ENCODE peak calls at places on chromosomes 6 and 20, in four cellular contexts. I is CD8-positive, alpha-beta T cell; W is mesendoderm; Q is adrenal gland. O is an unnamed sample. For H3K27me3, the result is how much of the 10 kb centered on the place peaks cover.

GRCh38 chr6:163338671-163339405 is 75.7 kb upstream of the QKI start:
- DNase-seq in W (no peak), I (no peak), Q (no peak), O (no peak)

GRCh38 chr6:45433533-45434400 is 56.0 kb upstream of the SUPT3H start:
- DNase-seq in Q (no peak), W (no peak), I (no peak), O (no peak)

GRCh38 chr20:3606021-3606420 is 57.2 kb downstream of the GFRA4 start:
- DNase-seq in Q (no peak), I (no peak), W (no peak), O (no peak)

GRCh38 chr20:13492001-13492480 is 146.7 kb downstream of the TASP1 start:
- DNase-seq in Q (no peak), I (no peak), W (peak), O (peak)

GRCh38 chr6:130359736-130360135 is 6.1 kb upstream of the TMEM200A start:
- DNase-seq in Q (no peak), I (no peak), W (no peak), O (no peak)

GRCh38 chr20:24676353-24676977 is 207.0 kb downstream of the SYNDIG1 start:
- DNase-seq in Q (no peak), W (no peak), I (no peak), O (no peak)

GRCh38 chr6:39440039-39440426 is 117.5 kb upstream of the KCNK16 start:
- DNase-seq in I (no peak), Q (no peak), W (no peak), O (no peak)

GRCh38 chr6:10237284-10238043 is 177.4 kb downstream of the TFAP2A start:
- DNase-seq in Q (no peak), I (no peak), W (no peak), O (no peak)

GRCh38 chr6:26158581-26159416 is 71.6 kb downstream of the HFE start:
- DNase-seq in Q (peak), W (peak), I (peak), O (no peak)

GRCh38 chr6:24752503-24752902 is 22.2 kb upstream of the GMNN start:
- DNase-seq in Q (no peak), I (no peak), W (no peak), O (no peak)

GRCh38 chr20:51388756-51389542 is 153.6 kb downstream of the NFATC2 start:
- DNase-seq in I (no peak), Q (no peak), W (no peak), O (no peak)

GRCh38 chr6:4319992-4320683 is 184.8 kb upstream of the ECI2 start:
- DNase-seq in Q (no peak), I (no peak), W (peak), O (no peak)

GRCh38 chr20:44083220-44083933 is 103.6 kb downstream of the JPH2 start:
- DNase-seq in W (no peak), I (no peak), Q (no peak), O (no peak)

GRCh38 chr6:141152951-141153350 is 979.8 kb upstream of the GJE1 start:
- DNase-seq in W (no peak), Q (no peak), I (no peak), O (no peak)

GRCh38 chr6:107611060-107611824 is 121.3 kb downstream of the SOBP start:
- DNase-seq in W (no peak), Q (no peak), I (no peak), O (no peak)

GRCh38 chr6:5998741-5999687 is 7.7 kb downstream of the NRN1 start:
- DNase-seq in Q (no peak), W (peak), I (no peak), O (no peak)

GRCh38 chr20:43379239-43379917 is 78.3 kb upstream of the SRSF6 start:
- DNase-seq in I (no peak), W (no peak), Q (no peak), O (no peak)

GRCh38 chr6:124512431-124512830 is 449.8 kb upstream of the RNF217 start:
- DNase-seq in W (no peak), I (no peak), Q (no peak), O (no peak)

GRCh38 chr6:159968295-159969203 is at the start of gene IGF2R:
- DNase-seq in Q (peak), I (peak), W (peak), O (no peak)

GRCh38 chr20:47544240-47544639 is 42.6 kb downstream of the NCOA3 start:
- DNase-seq in I (no peak), W (no peak), Q (no peak), O (no peak)

GRCh38 chr6:26305097-26305841 is 59.7 kb upstream of the BTN3A2 start:
- DNase-seq in Q (peak), I (peak), W (peak), O (no peak)

GRCh38 chr20:16367948-16368560 is 205.2 kb downstream of the KIF16B start:
- DNase-seq in I (no peak), W (no peak), Q (no peak), O (no peak)

GRCh38 chr20:35093245-35093884 is 758 bp upstream of the TRPC4AP start:
- DNase-seq in W (no peak), Q (no peak), I (no peak), O (no peak)

GRCh38 chr20:13865825-13866351 is 81.1 kb downstream of the NDUFAF5 start:
- DNase-seq in I (no peak), W (peak), Q (peak), O (no peak)

GRCh38 chr6:41636803-41637178 is 1.5 kb upstream of the MDFI start:
- DNase-seq in W (peak), I (no peak), Q (peak), O (no peak)

GRCh38 chr6:13614126-13614925 is 809 bp upstream of the NOL7 start:
- DNase-seq in W (no peak), Q (no peak), I (no peak), O (no peak)

GRCh38 chr20:2820084-2820895 is 4.1 kb downstream of the TMEM239 start:
- DNase-seq in W (peak), Q (no peak), I (no peak), O (no peak)

GRCh38 chr6:170522565-170523183 is 30.4 kb downstream of the PSMB1 start:
- DNase-seq in I (no peak), Q (no peak), W (peak), O (peak)

GRCh38 chr6:135094403-135094821 is 39.8 kb upstream of the HBS1L start:
- DNase-seq in Q (no peak), W (no peak), I (peak), O (no peak)

GRCh38 chr20:17619351-17620093 is 49.6 kb downstream of the DSTN start:
- DNase-seq in W (no peak), I (no peak), Q (peak), O (no peak)

GRCh38 chr6:2900821-2901644 is 2.1 kb downstream of the SERPINB9 start:
- DNase-seq in Q (no peak), I (no peak), W (peak), O (no peak)

GRCh38 chr6:148868901-148869300 is 122.1 kb downstream of the UST start:
- DNase-seq in W (peak), Q (no peak), I (no peak), O (no peak)

GRCh38 chr6:167678102-167679101 is 148.3 kb upstream of the AFDN start:
- DNase-seq in W (peak), I (no peak), Q (no peak), O (peak)

GRCh38 chr6:41937881-41938574 is 3.6 kb downstream of the CCND3 start:
- DNase-seq in I (peak), W (no peak), Q (no peak), O (no peak)

GRCh38 chr20:20373046-20373706 is 5.3 kb downstream of the INSM1 start:
- DNase-seq in I (no peak), Q (no peak), W (no peak), O (no peak)

GRCh38 chr6:30263734-30264133 is 50.5 kb upstream of the TRIM26 start:
- DNase-seq in Q (peak), W (peak), I (no peak), O (no peak)

GRCh38 chr20:58763076-58763475 is 70.5 kb downstream of the NPEPL1 start:
- DNase-seq in Q (no peak), W (no peak), I (no peak), O (no peak)
- H3K27me3 ChIP-seq in Q (under half), W (under half), I (under half), O (under half)

GRCh38 chr6:122780114-122780513 is 598 bp downstream of the FABP7 start:
- DNase-seq in W (peak), I (no peak), Q (no peak), O (no peak)
- H3K27me3 ChIP-seq in W (under half), I (under half), Q (under half), O (under half)

GRCh38 chr6:485655-486054 is 94.1 kb downstream of the IRF4 start:
- DNase-seq in I (no peak), Q (no peak), W (no peak), O (no peak)
- H3K27me3 ChIP-seq in I (under half), Q (under half), W (under half), O (under half)

GRCh38 chr20:62752671-62753501 is 43.4 kb upstream of the MRGBP start:
- DNase-seq in I (no peak), Q (no peak), W (no peak), O (no peak)
- H3K27me3 ChIP-seq in I (under half), Q (under half), W (under half), O (under half)

GRCh38 chr6:143096403-143096802 is 35.7 kb downstream of the AIG1 start:
- DNase-seq in W (no peak), Q (no peak), I (no peak), O (no peak)
- H3K27me3 ChIP-seq in W (under half), Q (under half), I (under half), O (under half)

DNA sequence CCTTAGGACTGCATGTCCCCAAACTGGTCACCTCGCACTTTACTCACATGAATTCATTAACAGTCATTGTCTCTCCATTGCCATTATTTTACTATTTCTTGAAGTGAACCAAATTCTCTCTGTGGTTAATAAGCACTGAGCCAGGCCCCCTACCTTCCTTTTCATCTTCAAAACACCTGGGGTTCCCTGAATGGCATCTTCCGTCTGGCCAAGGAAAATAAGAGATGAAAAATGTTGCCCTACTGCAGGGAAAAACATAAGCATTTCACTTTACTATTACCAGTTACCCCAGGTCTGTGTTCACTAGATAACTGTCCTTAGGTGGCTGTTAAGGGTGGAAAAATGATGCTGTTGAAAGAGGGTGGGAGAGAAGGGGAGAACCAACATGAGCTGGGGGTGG is 10.0 kb upstream of the NKX2-2 start:
- DNase-seq in Q (no peak), I (no peak), W (no peak), O (no peak)
- H3K27me3 ChIP-seq in Q (half or more), I (under half), W (half or more), O (half or more)

DNA sequence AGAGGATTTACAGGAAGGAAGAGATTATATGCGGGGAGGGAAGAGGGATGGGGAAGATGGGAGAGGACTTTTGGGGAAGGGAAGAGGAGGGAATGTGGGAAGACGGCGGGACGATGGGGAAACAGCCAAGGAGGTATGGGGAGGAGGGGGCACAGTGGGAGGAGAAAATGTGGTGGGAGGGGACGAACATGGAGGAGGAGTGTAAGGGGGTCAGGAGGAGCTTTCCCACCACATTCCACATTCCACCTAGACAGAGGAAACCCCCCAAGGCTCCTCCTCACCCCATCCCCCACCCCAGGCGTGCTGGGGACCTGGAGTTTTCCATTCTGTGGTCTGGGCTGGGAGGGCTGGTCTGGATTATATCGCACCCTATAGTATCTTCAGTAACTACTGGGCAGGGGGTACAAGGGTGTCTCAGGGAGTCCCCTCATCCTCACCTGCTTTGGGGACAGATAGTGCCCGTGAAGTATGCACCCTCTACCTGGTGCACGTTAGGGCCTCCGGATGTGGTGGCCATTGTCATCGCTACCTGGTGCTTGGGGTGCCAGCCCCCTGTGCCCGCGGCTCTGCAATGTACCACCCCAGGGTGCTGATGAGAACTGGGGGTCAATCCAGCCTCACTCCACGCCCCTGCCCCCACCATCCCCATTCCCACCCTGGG is 684 bp upstream of the PTGIS start:
- DNase-seq in Q (no peak), I (no peak), W (peak), O (peak)
- H3K27me3 ChIP-seq in Q (under half), I (under half), W (under half), O (under half)

O was measured in iPS DF 6.9.